ENCODE peak calls at places on chromosomes 3 and 15, in seven cellular contexts. One of them, this sample, is unnamed.

GRCh38 chr3:71896751-71897150 is 111.8 kb upstream of the PROK2 start:
- DNase-seq in substantia nigra: no peak
- DNase-seq in astrocyte of the cerebellum: no peak
- DNase-seq in Right ventricle myocardium superior: no peak
- DNase-seq in activated T-helper 1 cell treated with anti-CD3 and anti-CD28 coated beads, Interleukin-2, amount 50 U/mL, for 16 hours: no peak
- DNase-seq in nephron progenitor cell: no peak
- DNase-seq in mammary epithelial cell: peak
- DNase-seq in this sample: no peak

GRCh38 chr15:68022061-68022460 is 32.1 kb upstream of the PIAS1 start:
- DNase-seq in substantia nigra: no peak
- DNase-seq in astrocyte of the cerebellum: no peak
- DNase-seq in Right ventricle myocardium superior: peak
- DNase-seq in activated T-helper 1 cell treated with anti-CD3 and anti-CD28 coated beads, Interleukin-2, amount 50 U/mL, for 16 hours: no peak
- DNase-seq in nephron progenitor cell: no peak
- DNase-seq in mammary epithelial cell: no peak
- DNase-seq in this sample: no peak

GRCh38 chr3:163753033-163753432 is 1325.3 kb downstream of the SI start:
- DNase-seq in substantia nigra: no peak
- DNase-seq in astrocyte of the cerebellum: no peak
- DNase-seq in Right ventricle myocardium superior: no peak
- DNase-seq in activated T-helper 1 cell treated with anti-CD3 and anti-CD28 coated beads, Interleukin-2, amount 50 U/mL, for 16 hours: no peak
- DNase-seq in nephron progenitor cell: no peak
- DNase-seq in mammary epithelial cell: no peak
- DNase-seq in this sample: no peak

GRCh38 chr3:47394140-47394855 is 13.5 kb downstream of the PTPN23 start:
- DNase-seq in substantia nigra: no peak
- DNase-seq in astrocyte of the cerebellum: no peak
- DNase-seq in Right ventricle myocardium superior: no peak
- DNase-seq in activated T-helper 1 cell treated with anti-CD3 and anti-CD28 coated beads, Interleukin-2, amount 50 U/mL, for 16 hours: no peak
- DNase-seq in nephron progenitor cell: peak
- DNase-seq in mammary epithelial cell: no peak
- DNase-seq in this sample: no peak

GRCh38 chr3:113211370-113212154 is at the start of gene BOC:
- DNase-seq in substantia nigra: no peak
- DNase-seq in astrocyte of the cerebellum: peak
- DNase-seq in Right ventricle myocardium superior: no peak
- DNase-seq in activated T-helper 1 cell treated with anti-CD3 and anti-CD28 coated beads, Interleukin-2, amount 50 U/mL, for 16 hours: no peak
- DNase-seq in nephron progenitor cell: peak
- DNase-seq in mammary epithelial cell: peak
- DNase-seq in this sample: no peak

GRCh38 chr3:151919446-151919845 is 46.0 kb downstream of the SUCNR1 start:
- DNase-seq in substantia nigra: no peak
- DNase-seq in astrocyte of the cerebellum: no peak
- DNase-seq in Right ventricle myocardium superior: no peak
- DNase-seq in activated T-helper 1 cell treated with anti-CD3 and anti-CD28 coated beads, Interleukin-2, amount 50 U/mL, for 16 hours: no peak
- DNase-seq in nephron progenitor cell: no peak
- DNase-seq in mammary epithelial cell: peak
- DNase-seq in this sample: no peak

GRCh38 chr3:16801223-16801622 is 83.5 kb upstream of the PLCL2 start:
- DNase-seq in substantia nigra: no peak
- DNase-seq in astrocyte of the cerebellum: no peak
- DNase-seq in Right ventricle myocardium superior: no peak
- DNase-seq in activated T-helper 1 cell treated with anti-CD3 and anti-CD28 coated beads, Interleukin-2, amount 50 U/mL, for 16 hours: no peak
- DNase-seq in nephron progenitor cell: no peak
- DNase-seq in mammary epithelial cell: no peak
- DNase-seq in this sample: no peak

GRCh38 chr3:195352895-195353488 is 82.0 kb upstream of the XXYLT1 start:
- DNase-seq in substantia nigra: no peak
- DNase-seq in astrocyte of the cerebellum: peak
- DNase-seq in Right ventricle myocardium superior: no peak
- DNase-seq in activated T-helper 1 cell treated with anti-CD3 and anti-CD28 coated beads, Interleukin-2, amount 50 U/mL, for 16 hours: no peak
- DNase-seq in nephron progenitor cell: no peak
- DNase-seq in mammary epithelial cell: peak
- DNase-seq in this sample: no peak

GRCh38 chr15:56082263-56082761 is 88.9 kb upstream of the NEDD4 start:
- DNase-seq in substantia nigra: no peak
- DNase-seq in astrocyte of the cerebellum: no peak
- DNase-seq in Right ventricle myocardium superior: no peak
- DNase-seq in activated T-helper 1 cell treated with anti-CD3 and anti-CD28 coated beads, Interleukin-2, amount 50 U/mL, for 16 hours: no peak
- DNase-seq in nephron progenitor cell: no peak
- DNase-seq in mammary epithelial cell: peak
- DNase-seq in this sample: no peak

GRCh38 chr3:46566040-46566631 is at the start of gene LRRC2:
- DNase-seq in substantia nigra: no peak
- DNase-seq in astrocyte of the cerebellum: peak
- DNase-seq in Right ventricle myocardium superior: peak
- DNase-seq in activated T-helper 1 cell treated with anti-CD3 and anti-CD28 coated beads, Interleukin-2, amount 50 U/mL, for 16 hours: no peak
- DNase-seq in nephron progenitor cell: peak
- DNase-seq in mammary epithelial cell: peak
- DNase-seq in this sample: no peak

GRCh38 chr3:25782938-25783660 is at the start of gene NGLY1:
- DNase-seq in substantia nigra: peak
- DNase-seq in astrocyte of the cerebellum: peak
- DNase-seq in Right ventricle myocardium superior: peak
- DNase-seq in activated T-helper 1 cell treated with anti-CD3 and anti-CD28 coated beads, Interleukin-2, amount 50 U/mL, for 16 hours: peak
- DNase-seq in nephron progenitor cell: peak
- DNase-seq in mammary epithelial cell: peak
- DNase-seq in this sample: peak

GRCh38 chr3:126053513-126053912 is 30.4 kb downstream of the SLC41A3 start:
- DNase-seq in substantia nigra: no peak
- DNase-seq in astrocyte of the cerebellum: no peak
- DNase-seq in Right ventricle myocardium superior: no peak
- DNase-seq in activated T-helper 1 cell treated with anti-CD3 and anti-CD28 coated beads, Interleukin-2, amount 50 U/mL, for 16 hours: no peak
- DNase-seq in nephron progenitor cell: no peak
- DNase-seq in mammary epithelial cell: peak
- DNase-seq in this sample: no peak

GRCh38 chr3:152334761-152335160 is 66.0 kb downstream of the MBNL1 start:
- DNase-seq in substantia nigra: no peak
- DNase-seq in astrocyte of the cerebellum: no peak
- DNase-seq in Right ventricle myocardium superior: no peak
- DNase-seq in activated T-helper 1 cell treated with anti-CD3 and anti-CD28 coated beads, Interleukin-2, amount 50 U/mL, for 16 hours: no peak
- DNase-seq in nephron progenitor cell: no peak
- DNase-seq in mammary epithelial cell: no peak
- DNase-seq in this sample: no peak

GRCh38 chr3:148730676-148731075 is 33.0 kb downstream of the AGTR1 start:
- DNase-seq in substantia nigra: no peak
- DNase-seq in astrocyte of the cerebellum: no peak
- DNase-seq in Right ventricle myocardium superior: no peak
- DNase-seq in activated T-helper 1 cell treated with anti-CD3 and anti-CD28 coated beads, Interleukin-2, amount 50 U/mL, for 16 hours: no peak
- DNase-seq in nephron progenitor cell: no peak
- DNase-seq in mammary epithelial cell: no peak
- DNase-seq in this sample: no peak

GRCh38 chr3:10519236-10519635 is 13.8 kb upstream of the ATP2B2 start:
- DNase-seq in substantia nigra: no peak
- DNase-seq in astrocyte of the cerebellum: no peak
- DNase-seq in Right ventricle myocardium superior: no peak
- DNase-seq in activated T-helper 1 cell treated with anti-CD3 and anti-CD28 coated beads, Interleukin-2, amount 50 U/mL, for 16 hours: no peak
- DNase-seq in nephron progenitor cell: no peak
- DNase-seq in mammary epithelial cell: no peak
- DNase-seq in this sample: no peak

GRCh38 chr3:182364323-182364722 is 429.0 kb upstream of the ATP11B start:
- DNase-seq in substantia nigra: peak
- DNase-seq in astrocyte of the cerebellum: peak
- DNase-seq in Right ventricle myocardium superior: no peak
- DNase-seq in activated T-helper 1 cell treated with anti-CD3 and anti-CD28 coated beads, Interleukin-2, amount 50 U/mL, for 16 hours: no peak
- DNase-seq in nephron progenitor cell: no peak
- DNase-seq in mammary epithelial cell: no peak
- DNase-seq in this sample: no peak

GRCh38 chr3:185658504-185658912 is 72.4 kb downstream of the SENP2 start:
- DNase-seq in substantia nigra: no peak
- DNase-seq in astrocyte of the cerebellum: peak
- DNase-seq in Right ventricle myocardium superior: peak
- DNase-seq in activated T-helper 1 cell treated with anti-CD3 and anti-CD28 coated beads, Interleukin-2, amount 50 U/mL, for 16 hours: no peak
- DNase-seq in nephron progenitor cell: no peak
- DNase-seq in mammary epithelial cell: peak
- DNase-seq in this sample: no peak

GRCh38 chr3:69426291-69426690 is 40.4 kb upstream of the FRMD4B start:
- DNase-seq in substantia nigra: no peak
- DNase-seq in astrocyte of the cerebellum: no peak
- DNase-seq in Right ventricle myocardium superior: no peak
- DNase-seq in activated T-helper 1 cell treated with anti-CD3 and anti-CD28 coated beads, Interleukin-2, amount 50 U/mL, for 16 hours: no peak
- DNase-seq in nephron progenitor cell: no peak
- DNase-seq in mammary epithelial cell: no peak
- DNase-seq in this sample: no peak

This sample was measured in caudate nucleus.